ENCODE peak calls at places on chromosomes 5 and 9, in four cellular contexts. A is cardiac muscle cell, H is GM23338, W is cardiac fibroblast. X is an unnamed sample.

GRCh38 chr5:81151546-81151945 is 81.6 kb upstream of the CKMT2 start:
- DNase-seq in W (peak), A (no peak), H (no peak), X (no peak)

GRCh38 chr5:157390179-157390923 is 69.7 kb upstream of the NIPAL4 start:
- DNase-seq in A (no peak), H (no peak), W (peak), X (no peak)

GRCh38 chr5:148729182-148729581 is 74.9 kb upstream of the HTR4 start:
- DNase-seq in H (peak), W (peak), A (peak), X (no peak)

GRCh38 chr9:110476251-110476650 is 103.3 kb downstream of the SVEP1 start:
- DNase-seq in A (peak), W (no peak), H (peak), X (no peak)

GRCh38 chr5:168086736-168087135 is 204.7 kb upstream of the WWC1 start:
- DNase-seq in W (no peak), H (no peak), A (no peak), X (no peak)

GRCh38 chr9:100554935-100555401 is 22.9 kb upstream of the CAVIN4 start:
- DNase-seq in W (peak), A (no peak), H (no peak), X (no peak)

GRCh38 chr5:68924490-68925145 is 169.2 kb upstream of the SLC30A5 start:
- DNase-seq in W (peak), A (no peak), H (no peak), X (no peak)

GRCh38 chr9:25025686-25026085 is 480.0 kb upstream of the IZUMO3 start:
- DNase-seq in H (no peak), A (no peak), W (no peak), X (no peak)

GRCh38 chr5:99037668-99038067 is 108.9 kb upstream of the CHD1 start:
- DNase-seq in H (peak), A (no peak), W (no peak), X (peak)

GRCh38 chr9:4497855-4498254 is 7.6 kb downstream of the SLC1A1 start:
- DNase-seq in A (no peak), H (no peak), W (peak), X (no peak)

GRCh38 chr9:69970001-69970531 is 73.6 kb upstream of the MAMDC2 start:
- DNase-seq in W (no peak), A (no peak), H (no peak), X (no peak)

GRCh38 chr5:139061274-139061673 is 136.9 kb downstream of the SIL1 start:
- DNase-seq in A (no peak), H (no peak), W (peak), X (no peak)

GRCh38 chr9:131697097-131697496 is 42.8 kb downstream of the RAPGEF1 start:
- DNase-seq in W (peak), H (peak), A (peak), X (no peak)

GRCh38 chr5:149154629-149155028 is 13.3 kb downstream of the ABLIM3 start:
- DNase-seq in A (no peak), W (no peak), H (no peak), X (no peak)

GRCh38 chr5:142716963-142717362 is 31.1 kb upstream of the FGF1 start:
- DNase-seq in H (peak), W (peak), A (peak), X (no peak)

GRCh38 chr5:56527174-56527573 is 288.2 kb upstream of the MAP3K1 start:
- DNase-seq in H (no peak), A (no peak), W (no peak), X (no peak)

GRCh38 chr9:88972401-88972800 is 18.9 kb upstream of the S1PR3 start:
- DNase-seq in A (no peak), W (no peak), H (no peak), X (no peak)
- TF ChIP-seq CTCF in A (no peak), W (no peak), H (no peak), X (no peak)

GRCh38 chr9:108776920-108777650 is 78.7 kb downstream of the ACTL7B start:
- DNase-seq in W (peak), A (no peak), H (peak), X (no peak)
- TF ChIP-seq CTCF in W (peak), A (peak), H (peak), X (no peak)

DNA sequence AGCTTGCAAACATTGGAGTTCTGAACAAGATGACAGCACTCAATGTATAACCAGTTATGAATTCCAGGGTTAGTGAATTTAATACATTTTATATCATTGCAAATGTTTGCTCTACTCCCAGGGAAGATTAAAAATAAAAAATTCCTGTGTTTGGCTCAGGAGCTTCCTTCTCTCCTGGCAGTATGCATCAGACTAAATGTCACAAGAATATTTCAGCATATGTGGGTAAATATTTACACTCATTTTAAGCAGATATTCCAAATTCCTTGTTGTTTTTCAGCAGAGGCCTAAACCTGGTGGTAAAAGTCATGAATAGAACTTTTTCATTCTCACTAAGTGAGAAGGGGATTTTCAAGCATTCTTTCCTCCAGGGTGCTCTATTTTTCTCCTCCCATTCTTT is 180.8 kb upstream of the PAPPA start:
- DNase-seq in A (no peak), W (no peak), H (no peak), X (no peak)
- TF ChIP-seq CTCF in A (no peak), W (no peak), H (no peak), X (no peak)

DNA sequence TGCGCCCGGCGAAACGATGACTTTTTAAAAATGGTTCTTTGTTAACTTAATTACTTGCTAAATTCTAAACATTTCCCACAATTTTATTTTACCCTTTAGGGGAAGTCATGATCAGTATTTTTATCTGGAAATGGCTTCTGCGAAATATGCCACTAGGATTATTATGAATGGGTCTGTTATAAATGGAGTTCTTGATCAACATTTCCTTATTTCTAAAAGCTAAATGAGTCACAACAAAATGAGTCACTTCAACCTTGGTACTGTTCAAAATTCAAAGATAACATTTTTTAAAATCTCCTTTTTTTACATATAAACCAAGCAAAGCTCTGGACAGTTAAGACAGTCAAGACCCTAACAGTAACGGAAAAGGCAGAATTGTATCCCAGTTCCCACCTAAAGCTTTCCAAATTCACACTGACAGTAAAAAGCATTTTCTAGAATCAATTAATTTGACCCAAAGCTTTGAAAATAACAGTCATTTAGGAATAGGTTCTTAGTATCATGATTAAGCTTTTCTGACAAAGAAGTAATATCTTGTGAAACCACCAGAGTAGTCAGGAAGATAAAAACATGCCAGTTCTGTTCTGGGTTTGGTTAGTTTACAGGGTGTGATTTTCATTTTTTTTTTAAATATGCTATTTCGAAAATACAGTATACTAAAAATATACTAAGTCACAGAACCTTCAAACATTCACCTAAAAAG is 81.7 kb downstream of the LHFPL2 start:
- DNase-seq in W (peak), A (no peak), H (no peak), X (no peak)
- TF ChIP-seq CTCF in W (no peak), A (no peak), H (no peak), X (no peak)